ENCODE peak calls at places on chromosomes 1 and 21, in six cellular contexts. Y is caudate nucleus, O is pancreas, W is coronary artery, L is GM23248, E is kidney. Z is an unnamed sample.

GRCh38 chr1:218668151-218668550 is 323.0 kb downstream of the TGFB2 start:
- DNase-seq in W (no peak), E (no peak), L (no peak), Y (no peak), O (no peak), Z (no peak)

GRCh38 chr1:209747580-209748262 is 8.1 kb upstream of the TRAF3IP3 start:
- DNase-seq in O (peak), L (peak), E (peak), Y (peak), W (peak), Z (peak)

GRCh38 chr1:90534116-90534515 is 183.0 kb downstream of the BARHL2 start:
- DNase-seq in Y (no peak), O (no peak), W (no peak), E (no peak), L (no peak), Z (no peak)

GRCh38 chr1:184296466-184297243 is 90.2 kb upstream of the C1orf21 start:
- DNase-seq in E (peak), Y (peak), W (no peak), O (peak), L (peak), Z (peak)

GRCh38 chr1:85316324-85316723 is 39.9 kb upstream of the BCL10 start:
- DNase-seq in L (no peak), E (no peak), Y (no peak), O (no peak), W (no peak), Z (no peak)

GRCh38 chr1:19436716-19437476 is 48.4 kb downstream of the CAPZB start:
- DNase-seq in E (peak), L (peak), W (peak), Y (peak), O (peak), Z (peak)

GRCh38 chr1:245537992-245538391 is 383.2 kb downstream of the KIF26B start:
- DNase-seq in O (no peak), L (peak), W (no peak), Y (no peak), E (no peak), Z (no peak)

GRCh38 chr1:155254714-155255242 is 505 bp downstream of the ENTREP3 start:
- DNase-seq in Y (peak), L (peak), O (peak), E (peak), W (peak), Z (no peak)

DNA sequence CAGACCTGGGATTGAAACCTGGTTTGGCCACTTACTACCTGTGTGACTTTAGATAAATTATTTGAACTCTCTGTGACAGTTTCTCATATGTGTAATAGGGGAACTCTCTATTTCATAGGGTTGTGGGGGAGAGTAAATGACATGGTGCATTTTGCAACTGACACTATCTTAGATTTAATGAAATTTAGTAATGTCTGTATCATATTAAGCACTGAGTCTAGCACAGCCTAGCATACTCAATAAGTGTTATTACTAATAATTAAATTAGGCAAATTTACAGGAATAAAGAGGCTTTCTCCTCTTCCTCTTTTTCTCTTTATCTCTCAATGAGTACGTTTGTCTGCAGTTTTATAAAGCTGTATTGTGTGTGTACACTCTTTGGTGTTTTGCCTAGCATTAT is 80.2 kb upstream of the MACF1 start:
- DNase-seq in O (no peak), W (no peak), L (no peak), E (no peak), Y (no peak), Z (no peak)
- H3K27ac ChIP-seq in O (no peak), W (no peak), L (no peak), E (no peak), Y (no peak), Z (no peak)

GRCh38 chr1:164754088-164754600 is 195.2 kb downstream of the PBX1 start:
- DNase-seq in Y (peak), W (peak), E (no peak), O (no peak), L (peak), Z (no peak)
- H3K27ac ChIP-seq in Y (peak), W (peak), E (peak), O (peak), L (peak), Z (peak)

GRCh38 chr21:42302794-42303193 is 12.4 kb downstream of the TFF3 start:
- DNase-seq in L (no peak), O (no peak), W (no peak), Y (no peak), E (peak), Z (no peak)

GRCh38 chr21:42300045-42300583 is 15.1 kb downstream of the TFF3 start:
- DNase-seq in O (no peak), Y (no peak), L (no peak), W (no peak), E (peak), Z (no peak)

GRCh38 chr21:42302292-42302650 is 12.9 kb downstream of the TFF3 start:
- DNase-seq in O (no peak), Y (no peak), E (peak), L (no peak), W (no peak), Z (no peak)

GRCh38 chr21:42300956-42301355 is 14.3 kb downstream of the TFF3 start:
- DNase-seq in W (no peak), L (no peak), E (peak), O (no peak), Y (no peak), Z (no peak)

DNA sequence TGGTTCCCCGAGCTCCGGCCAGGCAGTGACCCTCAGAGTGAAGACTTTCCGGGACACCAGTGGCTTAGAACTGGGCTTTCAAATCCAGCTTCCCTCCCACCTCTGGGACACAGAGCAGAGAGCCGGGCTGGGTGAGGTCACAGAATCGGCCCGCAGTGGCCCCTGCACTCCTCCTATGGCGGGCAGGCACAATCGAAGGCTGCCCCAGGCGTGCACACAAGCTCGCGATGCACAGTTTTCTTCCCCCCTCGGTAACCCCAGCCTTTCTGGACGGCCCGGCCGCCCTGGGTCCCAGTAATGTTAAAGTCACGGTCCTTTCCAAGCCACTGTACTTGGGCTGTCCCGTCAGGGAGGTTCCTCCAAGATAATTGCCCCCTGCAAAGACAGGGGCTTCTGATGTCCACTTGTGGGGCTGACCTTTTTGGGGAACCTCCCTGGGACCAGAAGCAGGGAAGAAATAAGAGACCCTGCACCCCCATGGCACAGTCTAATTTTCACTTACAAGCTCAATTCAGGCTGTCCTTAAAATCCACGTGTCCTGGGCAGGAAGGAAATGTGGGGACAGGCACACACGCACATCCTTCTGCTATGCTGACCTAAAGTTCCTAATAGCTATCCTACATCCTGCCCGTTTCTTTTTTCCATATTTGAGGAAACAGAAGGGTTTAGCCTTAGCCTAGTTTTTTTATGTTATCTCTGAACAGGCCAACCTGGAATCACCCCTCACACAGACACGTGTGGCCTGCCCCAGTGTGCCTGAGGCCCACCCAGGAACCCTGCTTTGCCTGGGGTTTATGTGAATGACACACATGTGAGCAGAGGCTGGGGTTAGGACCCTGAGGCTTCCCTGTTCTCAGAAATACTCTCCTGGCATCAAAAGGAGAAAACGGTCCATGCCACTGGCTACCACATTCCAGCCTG is 13.6 kb downstream of the TFF3 start:
- DNase-seq in W (no peak), E (peak), L (no peak), Y (no peak), O (no peak), Z (no peak)
- H3K27ac ChIP-seq in W (no peak), E (peak), L (no peak), Y (no peak), O (no peak), Z (no peak)

DNA sequence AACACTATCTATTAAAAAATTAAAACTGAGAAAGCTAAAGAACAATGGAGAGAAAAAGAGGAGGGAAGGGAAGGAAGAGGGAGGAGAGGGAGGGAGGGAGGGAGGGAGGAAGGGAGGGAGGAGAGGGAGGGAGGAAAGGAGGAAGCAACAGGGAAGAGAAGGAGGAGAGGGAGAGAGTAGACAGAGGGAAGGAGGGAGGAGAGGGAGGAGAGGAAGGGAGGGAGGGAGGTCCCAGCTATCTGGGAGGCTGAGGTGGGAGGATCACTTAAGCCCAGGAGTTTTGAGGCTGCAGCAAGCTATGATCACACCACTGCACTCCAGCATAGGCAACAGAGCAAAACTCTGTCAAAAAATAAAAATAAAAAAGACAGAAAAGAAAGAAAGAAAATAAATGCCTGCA is 16.5 kb downstream of the ZBTB17 start:
- DNase-seq in Y (no peak), O (no peak), L (no peak), E (no peak), W (no peak), Z (no peak)
- H3K27ac ChIP-seq in Y (no peak), O (no peak), L (no peak), E (no peak), W (no peak), Z (no peak)